ENCODE peak calls at places on chromosomes 13 and 19, in seven cellular contexts. J is endothelial cell, M is fibroblast of the aortic adventitia, A is WERI-Rb-1, T is heart right ventricle, U is tibial nerve, B is left ventricle myocardium inferior. D is an unnamed sample.

GRCh38 chr19:42132030-42132628 is at the start of gene POU2F2:
- DNase-seq in J (no peak), M (no peak), A (no peak), T (peak), U (peak), B (peak), D (no peak)

GRCh38 chr13:111534646-111535461 is 214.4 kb downstream of the TEX29 start:
- DNase-seq in J (no peak), M (no peak), A (peak), T (no peak), U (no peak), B (no peak), D (no peak)

GRCh38 chr19:45780448-45781281 is 1.6 kb downstream of the DMPK start:
- DNase-seq in J (no peak), M (no peak), A (no peak), T (no peak), U (no peak), B (no peak), D (no peak)

GRCh38 chr19:3983936-3984583 is 1.2 kb downstream of the EEF2 start:
- DNase-seq in J (no peak), M (peak), A (no peak), T (no peak), U (no peak), B (no peak), D (no peak)

GRCh38 chr13:45339867-45340266 is 1.1 kb downstream of the TPT1 start:
- DNase-seq in J (no peak), M (no peak), A (no peak), T (no peak), U (no peak), B (no peak), D (no peak)

GRCh38 chr13:77986699-77987098 is 68.1 kb upstream of the EDNRB start:
- DNase-seq in J (no peak), M (no peak), A (no peak), T (no peak), U (no peak), B (no peak), D (no peak)

GRCh38 chr19:51568456-51568855 is 2.6 kb upstream of the ZNF175 start:
- DNase-seq in J (no peak), M (peak), A (no peak), T (no peak), U (no peak), B (no peak), D (peak)

GRCh38 chr13:42815686-42816085 is 34.3 kb downstream of the FAM216B start:
- DNase-seq in J (no peak), M (peak), A (no peak), T (no peak), U (no peak), B (no peak), D (no peak)

GRCh38 chr19:1843646-1844394 is 4.5 kb downstream of the REXO1 start:
- DNase-seq in J (no peak), M (no peak), A (no peak), T (no peak), U (no peak), B (no peak), D (no peak)

GRCh38 chr19:6005321-6006069 is 27.6 kb upstream of the RANBP3 start:
- DNase-seq in J (no peak), M (no peak), A (no peak), T (no peak), U (no peak), B (no peak), D (no peak)

GRCh38 chr19:6006896-6007295 is 29.0 kb upstream of the RANBP3 start:
- DNase-seq in J (no peak), M (no peak), A (no peak), T (no peak), U (no peak), B (no peak), D (no peak)

GRCh38 chr19:6002591-6002990 is 24.7 kb upstream of the RANBP3 start:
- DNase-seq in J (no peak), M (no peak), A (no peak), T (no peak), U (no peak), B (no peak), D (no peak)

GRCh38 chr19:6000228-6000847 is 22.4 kb upstream of the RANBP3 start:
- DNase-seq in J (no peak), M (no peak), A (no peak), T (no peak), U (no peak), B (no peak), D (no peak)

DNA sequence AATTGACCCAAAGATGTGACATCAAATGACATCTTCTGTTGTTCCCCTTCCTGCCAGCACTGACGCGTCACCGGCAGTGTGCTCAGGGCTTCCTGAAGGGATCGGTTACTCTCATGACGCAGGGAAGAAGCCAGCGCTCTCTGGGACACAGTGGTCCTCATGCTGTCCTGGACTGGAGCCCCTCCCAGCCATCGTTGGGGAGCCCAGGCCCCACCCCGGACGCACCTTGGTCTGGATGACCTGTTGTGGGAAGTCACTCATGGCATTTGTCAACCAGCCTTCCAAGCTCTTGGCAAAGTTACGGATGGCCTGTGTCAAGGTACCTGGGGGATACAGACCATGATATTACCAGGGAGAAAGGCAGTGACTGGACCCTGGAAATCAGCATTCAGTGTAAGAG is 26.0 kb upstream of the RANBP3 start:
- DNase-seq in J (no peak), M (no peak), A (no peak), T (no peak), U (no peak), B (no peak), D (no peak)
- TF ChIP-seq CTCF in J (no peak), M (no peak), A (no peak), T (no peak), U (no peak), B (no peak), D (no peak)

DNA sequence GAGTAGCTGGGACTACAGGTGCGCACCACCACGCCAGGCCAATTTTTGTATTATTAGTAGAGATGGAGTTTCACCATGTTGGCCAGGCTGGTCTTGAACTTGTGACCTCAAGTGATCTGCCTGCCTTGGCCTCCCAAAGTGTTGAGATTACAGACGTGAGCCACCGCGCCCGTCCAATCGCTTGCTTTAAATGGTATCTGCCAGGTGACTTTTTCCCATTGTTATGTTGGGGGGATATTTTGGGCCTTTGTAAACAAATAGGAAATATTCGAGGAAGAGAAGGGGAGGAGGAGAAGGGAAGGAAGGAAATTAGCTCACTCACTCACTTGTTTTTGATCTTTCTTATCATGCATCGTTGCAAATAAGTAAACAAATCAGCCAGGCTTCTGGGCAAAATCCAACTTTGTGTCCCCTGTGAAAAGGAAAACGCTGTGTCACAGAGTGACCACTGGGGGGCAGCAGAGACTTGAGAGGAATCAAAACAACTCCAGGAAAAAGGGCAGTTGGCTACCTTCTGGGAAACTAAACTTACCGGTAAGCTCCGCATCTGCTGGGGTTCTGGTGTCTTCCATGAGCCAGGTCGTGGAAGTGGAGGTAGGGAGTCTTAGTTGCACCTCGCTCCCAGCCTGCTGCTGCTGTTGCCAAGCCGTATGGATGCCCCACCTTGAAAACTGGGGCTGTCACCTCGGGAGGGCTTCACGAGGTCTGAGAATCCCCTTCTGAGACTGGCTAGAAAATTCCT is 9.3 kb upstream of the RANBP3 start:
- DNase-seq in J (peak), M (peak), A (peak), T (no peak), U (peak), B (peak), D (peak)
- TF ChIP-seq CTCF in J (peak), M (peak), A (peak), T (peak), U (peak), B (peak), D (peak)

DNA sequence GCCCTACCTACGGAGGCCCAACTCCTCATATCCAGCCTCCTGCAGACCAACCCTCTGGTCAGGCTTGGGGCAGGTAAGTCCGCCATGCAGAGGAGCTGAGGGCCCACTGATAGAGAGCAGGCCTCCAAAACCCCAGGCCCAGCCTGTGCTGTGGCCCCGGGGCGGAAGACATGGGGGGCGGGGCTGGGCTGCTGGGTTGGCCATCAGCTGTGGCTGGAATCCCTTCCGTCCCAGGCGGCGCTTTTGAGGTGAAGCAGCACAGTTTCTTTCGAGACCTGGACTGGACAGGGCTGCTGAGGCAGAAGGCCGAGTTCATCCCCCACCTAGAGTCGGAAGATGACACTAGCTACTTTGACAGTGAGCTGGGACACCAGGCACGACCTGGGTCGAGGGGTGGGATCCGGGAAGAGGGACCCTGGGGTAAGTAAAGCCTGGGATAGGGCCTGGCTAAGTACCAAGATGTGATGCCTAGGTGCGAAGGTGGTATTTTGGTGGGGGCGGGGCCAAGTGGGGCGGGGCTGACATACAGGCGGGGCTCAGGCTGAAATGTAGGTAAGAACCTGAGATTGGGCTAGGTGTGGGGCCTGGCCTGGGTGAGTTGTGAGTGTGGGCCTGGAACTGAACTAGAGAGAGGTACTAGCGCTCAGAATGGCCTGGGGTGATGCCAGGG is 15.4 kb downstream of the DNASE2 start:
- DNase-seq in J (no peak), M (no peak), A (no peak), T (no peak), U (no peak), B (no peak), D (no peak)
- TF ChIP-seq CTCF in J (no peak), M (no peak), A (no peak), T (no peak), U (no peak), B (no peak), D (no peak)

GRCh38 chr19:55340784-55341147 is 1.1 kb downstream of the KMT5C start:
- DNase-seq in J (peak), M (no peak), A (peak), T (no peak), U (no peak), B (no peak), D (no peak)
- TF ChIP-seq CTCF in J (no peak), M (no peak), A (no peak), T (no peak), U (no peak), B (no peak), D (peak)

GRCh38 chr13:79659161-79659560 is 178.2 kb downstream of the NDFIP2 start:
- DNase-seq in J (no peak), M (peak), A (no peak), T (peak), U (no peak), B (peak), D (no peak)
- TF ChIP-seq CTCF in J (no peak), M (no peak), A (no peak), T (no peak), U (no peak), B (no peak), D (no peak)

GRCh38 chr13:51914137-51914493 is 52.3 kb downstream of the CCDC70 start:
- DNase-seq in J (no peak), M (no peak), A (no peak), T (no peak), U (no peak), B (no peak), D (no peak)
- TF ChIP-seq CTCF in J (no peak), M (no peak), A (no peak), T (no peak), U (no peak), B (no peak), D (no peak)

GRCh38 chr19:7868671-7869452 is 5.3 kb downstream of the PRR36 start:
- DNase-seq in J (peak), M (peak), A (peak), T (peak), U (peak), B (peak), D (peak)

GRCh38 chr19:7870571-7871279 is 3.5 kb downstream of the PRR36 start:
- DNase-seq in J (no peak), M (peak), A (peak), T (no peak), U (no peak), B (no peak), D (peak)

GRCh38 chr19:7869910-7870511 is 4.2 kb downstream of the PRR36 start:
- DNase-seq in J (no peak), M (peak), A (peak), T (no peak), U (no peak), B (no peak), D (no peak)

GRCh38 chr19:7868326-7868670 is 5.9 kb downstream of the PRR36 start:
- DNase-seq in J (no peak), M (no peak), A (peak), T (no peak), U (no peak), B (no peak), D (no peak)

DNA sequence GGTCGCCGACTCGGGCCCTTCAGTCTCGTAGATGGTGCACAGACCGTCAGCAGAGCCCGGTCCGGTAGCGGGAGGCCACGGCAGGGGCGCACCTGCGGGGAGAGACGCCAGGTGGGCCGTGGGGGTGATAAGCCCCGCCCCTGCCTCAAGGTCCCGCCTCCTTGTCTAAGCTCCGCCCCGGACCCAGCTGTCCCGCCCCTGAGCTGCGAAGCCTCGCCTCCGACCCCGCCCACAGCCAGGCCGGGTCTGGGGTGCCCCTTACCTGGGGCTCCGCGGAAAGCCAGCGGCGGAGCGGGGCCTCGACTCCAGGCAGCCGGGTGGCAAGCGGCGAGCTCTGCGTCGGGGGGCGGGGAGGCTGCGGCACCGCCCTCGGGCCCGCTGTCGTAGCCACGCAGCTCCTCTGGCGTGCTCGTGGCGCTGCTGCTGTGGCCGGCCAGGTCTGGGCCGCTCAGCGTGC is 4.7 kb downstream of the PRR36 start:
- DNase-seq in J (peak), M (peak), A (no peak), T (peak), U (no peak), B (peak), D (no peak)
- TF ChIP-seq CTCF in J (peak), M (no peak), A (no peak), T (no peak), U (no peak), B (peak), D (peak)